ENCODE peak calls at places on chromosome 16, in five cellular contexts. B is IMR-90, F is neuronal stem cell, M is mesenchymal stem cell, P is H1. E is an unnamed sample.

GRCh38 chr16:48041861-48042435 is 113.8 kb downstream of the ABCC12 start:
- DNase-seq in B (no peak), F (no peak), M (no peak), P (no peak), E (peak; percentile 61)

GRCh38 chr16:80274576-80275191 is 266.1 kb upstream of the DYNLRB2 start:
- DNase-seq in B (peak; percentile 81), F (peak; percentile 39), M (no peak), P (no peak), E (no peak)

GRCh38 chr16:74984670-74985411 is at the start of gene WDR59:
- DNase-seq in B (peak; percentile 99), F (peak; percentile 98), M (peak; percentile 99), P (peak; percentile 98), E (peak; percentile 100)

GRCh38 chr16:13902677-13903076 is 17.3 kb upstream of the ERCC4 start:
- DNase-seq in B (peak; percentile 58), F (no peak), M (no peak), P (no peak), E (no peak)

GRCh38 chr16:50841081-50841886 is 99.4 kb downstream of the CYLD start:
- DNase-seq in B (no peak), F (no peak), M (no peak), P (peak; percentile 24), E (no peak)

GRCh38 chr16:67296422-67296821 is 17.1 kb downstream of the PLEKHG4 start:
- DNase-seq in B (peak; percentile 92), F (no peak), M (peak; percentile 80), P (no peak), E (no peak)

GRCh38 chr16:16021988-16022682 is 72.7 kb downstream of the ABCC1 start:
- DNase-seq in B (peak; percentile 97), F (peak; percentile 32), M (peak; percentile 98), P (no peak), E (peak; percentile 93)

GRCh38 chr16:22130528-22130927 is 31.8 kb upstream of the SDR42E2 start:
- DNase-seq in B (no peak), F (no peak), M (no peak), P (no peak), E (no peak)

GRCh38 chr16:81514041-81514559 is 69.5 kb downstream of the CMIP start:
- DNase-seq in B (no peak), F (no peak), M (peak; percentile 64), P (no peak), E (no peak)

GRCh38 chr16:50161950-50162349 is 8.8 kb downstream of the TENT4B start:
- DNase-seq in B (no peak), F (no peak), M (no peak), P (no peak), E (no peak)

GRCh38 chr16:14302399-14303181 is 231.5 kb downstream of the MRTFB start:
- DNase-seq in B (no peak), F (no peak), M (peak; percentile 41), P (no peak), E (no peak)

GRCh38 chr16:5024632-5025031 is 9.1 kb downstream of the NAGPA start:
- DNase-seq in B (no peak), F (no peak), M (no peak), P (no peak), E (peak; percentile 25)

GRCh38 chr16:3099395-3099731 is 269 bp upstream of the ZSCAN10 start:
- DNase-seq in B (no peak), F (no peak), M (no peak), P (no peak), E (no peak)
- H3K18ac ChIP-seq in B (no peak overlapping the region), F (peak overlapping the region; percentile 92), M (no peak overlapping the region), P (peak overlapping the region; percentile 100), E (no peak overlapping the region)

DNA sequence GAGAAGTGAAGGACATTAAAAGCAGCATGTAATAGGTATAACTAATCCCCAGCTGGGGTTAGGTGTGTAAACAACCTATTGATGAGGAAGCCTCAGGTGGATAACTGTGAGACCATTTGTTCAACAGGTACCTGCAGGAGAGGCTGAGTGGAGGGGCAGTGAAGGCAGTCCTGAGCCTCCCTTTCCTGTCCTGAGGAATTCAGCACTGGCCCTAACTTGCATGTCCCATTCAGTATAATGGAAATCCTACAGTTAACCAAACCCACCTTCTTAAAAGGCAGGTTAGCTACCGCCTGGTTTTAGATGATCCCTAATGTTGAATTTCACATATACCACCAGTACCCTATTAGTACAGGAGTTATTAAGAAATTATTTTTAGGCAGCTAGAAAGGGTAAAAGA is 225.9 kb upstream of the GOT2 start:
- DNase-seq in B (no peak), F (no peak), M (no peak), P (no peak), E (no peak)
- H4K91ac ChIP-seq in B (no peak overlapping the region), F (no peak overlapping the region), M (no peak overlapping the region), P (no peak overlapping the region), E (no peak overlapping the region)

DNA sequence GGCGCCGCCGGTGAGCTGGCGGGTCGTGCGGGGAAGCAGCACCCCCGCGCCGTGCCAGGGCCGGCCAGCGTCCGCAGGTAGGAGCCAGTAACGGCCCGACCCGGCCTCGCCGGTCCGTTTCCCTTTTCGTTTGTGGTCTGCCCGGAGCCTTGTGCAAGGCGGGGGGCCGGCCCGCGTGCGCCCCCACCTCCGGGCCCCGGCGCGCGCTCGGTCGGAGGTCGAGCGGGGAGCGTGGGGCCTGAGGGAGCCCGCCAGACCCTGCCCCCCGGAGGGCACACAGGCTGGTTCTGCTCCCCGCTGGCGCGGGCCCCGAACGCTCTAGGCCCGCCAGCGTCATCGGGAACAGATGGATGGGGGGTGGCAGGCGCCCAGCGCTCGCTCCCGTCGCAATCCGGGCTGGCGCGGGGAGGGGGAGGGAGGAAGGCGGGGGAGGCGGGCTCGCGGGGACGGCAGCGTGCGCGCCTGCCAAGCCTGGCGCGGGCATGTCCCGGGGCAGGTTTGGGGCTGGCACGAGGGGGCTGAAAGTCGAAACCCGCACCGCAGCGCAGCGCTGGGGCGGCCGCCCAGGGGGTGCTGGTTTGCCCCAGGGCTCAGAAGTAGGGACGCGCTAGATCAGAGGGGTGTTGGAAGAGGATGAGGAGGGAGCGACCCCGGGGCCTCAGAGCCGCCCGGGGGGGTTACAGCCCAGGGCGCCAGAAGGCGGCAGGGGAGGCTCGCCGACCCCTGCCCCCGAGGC is 1.5 kb upstream of the GSE1 start:
- DNase-seq in B (peak; percentile 74), F (peak; percentile 53), M (peak; percentile 85), P (peak; percentile 80), E (peak; percentile 80)
- H3K4me3 ChIP-seq in B (peak overlapping the region; percentile 60), F (peak overlapping the region; percentile 72), M (peak overlapping the region; percentile 59), P (peak overlapping the region; percentile 73), E (peak overlapping the region; percentile 58)

DNA sequence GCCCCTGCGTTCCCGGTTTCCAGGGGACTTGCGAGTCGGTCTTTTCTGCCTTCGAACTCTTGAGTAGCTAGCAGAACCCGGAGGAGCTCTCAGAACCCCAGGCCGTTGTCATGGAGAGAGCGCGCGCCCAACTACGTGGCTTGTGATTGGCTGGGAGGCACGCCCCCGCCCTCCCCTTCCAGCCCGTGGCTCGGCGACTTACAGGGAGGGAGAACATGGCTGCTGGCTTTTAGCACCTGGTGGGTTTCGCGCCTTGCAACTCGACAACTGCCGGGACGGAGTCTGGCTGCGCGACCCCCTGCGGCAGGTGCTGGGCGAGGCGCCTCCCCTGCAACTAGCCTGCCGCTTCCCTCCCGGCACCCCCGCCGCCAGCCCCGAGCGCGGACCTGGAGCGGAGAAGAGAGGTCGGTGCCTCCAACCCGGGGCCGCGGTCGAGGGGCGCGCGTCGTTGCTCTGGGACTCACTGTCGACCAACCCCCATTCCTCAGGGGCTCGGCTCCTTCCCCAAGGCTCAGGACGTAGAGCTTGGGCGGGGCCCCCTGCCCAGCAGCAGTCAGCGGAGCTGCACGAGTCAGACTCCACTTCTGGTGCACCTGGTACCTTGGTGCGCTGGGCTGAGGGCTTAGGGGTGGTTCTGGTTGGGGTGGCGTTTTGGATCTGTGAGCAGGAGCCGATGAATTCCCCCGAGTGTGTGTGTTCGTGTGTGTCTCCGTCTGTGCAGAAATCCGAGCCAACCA is 9.0 kb upstream of the ZFP90 start:
- DNase-seq in B (peak; percentile 75), F (peak; percentile 73), M (peak; percentile 82), P (peak; percentile 94), E (peak; percentile 70)
- H3K18ac ChIP-seq in B (no peak overlapping the region), F (peak overlapping the region; percentile 98), M (peak overlapping the region; percentile 97), P (peak overlapping the region; percentile 78), E (peak overlapping the region; percentile 63)

GRCh38 chr16:1326946-1327618 is 6.4 kb upstream of the BAIAP3 start:
- DNase-seq in B (no peak), F (no peak), M (no peak), P (no peak), E (no peak)
- H4K91ac ChIP-seq in B (no peak overlapping the region), F (no peak overlapping the region), M (no peak overlapping the region), P (no peak overlapping the region), E (no peak overlapping the region)

GRCh38 chr16:78608305-78608776 is 508.9 kb downstream of the WWOX start:
- DNase-seq in B (no peak), F (no peak), M (peak; percentile 84), P (no peak), E (peak; percentile 85)

GRCh38 chr16:78611318-78611717 is 511.9 kb downstream of the WWOX start:
- DNase-seq in B (no peak), F (no peak), M (no peak), P (no peak), E (no peak)

GRCh38 chr16:78607465-78607864 is 508.0 kb downstream of the WWOX start:
- DNase-seq in B (no peak), F (no peak), M (peak; percentile 88), P (no peak), E (peak; percentile 77)

GRCh38 chr16:78607022-78607421 is 507.6 kb downstream of the WWOX start:
- DNase-seq in B (no peak), F (no peak), M (no peak), P (no peak), E (no peak)

DNA sequence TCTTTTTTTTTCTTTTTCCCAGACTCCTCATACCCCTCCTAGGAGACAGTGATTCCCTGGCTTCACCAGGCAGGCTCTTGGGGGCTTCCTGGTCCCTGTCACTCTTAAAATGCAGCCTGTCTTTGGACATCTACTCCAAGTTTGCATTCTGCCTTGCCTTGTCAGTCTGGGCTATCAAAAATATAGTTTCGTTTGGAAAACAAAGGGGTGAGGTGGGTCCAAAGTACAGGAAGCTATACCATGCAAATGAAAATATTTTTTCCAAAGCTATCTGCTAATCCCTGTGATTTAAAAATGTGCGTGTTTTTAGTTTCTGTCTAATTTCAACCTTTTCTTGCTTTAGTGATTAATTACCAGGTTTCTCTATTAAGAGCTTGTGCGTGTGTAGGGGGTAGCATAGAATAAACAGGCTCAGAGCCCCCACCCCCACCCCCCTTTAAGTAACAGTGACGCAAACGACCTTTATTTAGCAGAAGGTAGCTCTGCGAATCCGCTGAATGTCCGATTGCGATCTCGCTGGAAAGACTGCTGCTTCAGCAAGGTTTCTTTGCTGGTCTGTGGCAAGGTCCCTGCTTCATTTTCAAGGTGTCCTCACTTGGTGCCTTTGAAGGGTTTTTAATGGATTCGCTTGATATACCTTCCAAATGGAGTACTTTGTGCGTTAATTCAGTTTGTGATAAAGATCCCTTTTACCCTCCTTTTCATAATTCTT is 510.2 kb downstream of the WWOX start:
- DNase-seq in B (no peak), F (no peak), M (peak; percentile 38), P (no peak), E (no peak)
- H3K4me3 ChIP-seq in B (no peak overlapping the region), F (no peak overlapping the region), M (no peak overlapping the region), P (no peak overlapping the region), E (no peak overlapping the region)

GRCh38 chr16:53043986-53044571 is 8.6 kb downstream of the CHD9NB start:
- DNase-seq in B (no peak), F (peak; percentile 56), M (no peak), P (peak; percentile 98), E (peak; percentile 68)
- H3K18ac ChIP-seq in B (no peak overlapping the region), F (peak overlapping the region; percentile 89), M (no peak overlapping the region), P (peak overlapping the region; percentile 71), E (no peak overlapping the region)